ENCODE peak calls at places on chromosomes 6 and 20, in nine cellular contexts. I is MM.1S; A is fibroblast of lung; H is uterus; M is heart right ventricle; S is adrenal gland; B is CD8-positive, alpha-beta T cell; N is Caco-2; V is heart left ventricle. G is an unnamed sample.

GRCh38 chr6:127768223-127768622 is 132.6 kb downstream of the THEMIS start:
- DNase-seq in S (no peak), B (no peak), V (no peak), M (no peak), N (no peak), A (no peak), I (no peak), H (no peak), G (no peak)

GRCh38 chr6:138986578-138986977 is 1.5 kb downstream of the REPS1 start:
- DNase-seq in S (no peak), V (no peak), N (no peak), B (no peak), A (peak; percentile 52), I (no peak), M (no peak), H (no peak), G (peak; percentile 47)

GRCh38 chr6:89385156-89385667 is 26.9 kb downstream of the RRAGD start:
- DNase-seq in S (no peak), I (no peak), V (no peak), H (peak; percentile 43), M (no peak), A (peak; percentile 72), N (no peak), B (no peak), G (peak; percentile 93)

GRCh38 chr20:33419140-33419974 is 18.0 kb upstream of the CDK5RAP1 start:
- DNase-seq in N (no peak), B (no peak), I (no peak), H (peak; percentile 27), S (peak; percentile 88), V (peak; percentile 87), M (peak; percentile 80), A (peak; percentile 75), G (no peak)

GRCh38 chr6:7142228-7142801 is 34.6 kb downstream of the RREB1 start:
- DNase-seq in B (no peak), N (no peak), S (no peak), A (no peak), M (no peak), V (no peak), I (no peak), H (no peak), G (no peak)

GRCh38 chr20:63741676-63742380 is 2.3 kb downstream of the SLC2A4RG start:
- DNase-seq in S (peak; percentile 40), M (no peak), N (no peak), B (no peak), H (no peak), V (no peak), I (no peak), A (no peak), G (no peak)

GRCh38 chr6:108114861-108115597 is 40.5 kb upstream of the OSTM1 start:
- DNase-seq in H (no peak), A (peak; percentile 82), N (no peak), B (peak; percentile 27), V (peak; percentile 69), M (peak; percentile 68), S (peak; percentile 70), I (no peak), G (no peak)

GRCh38 chr6:107466062-107466461 is 6.7 kb upstream of the PDSS2 start:
- DNase-seq in I (no peak), H (no peak), V (no peak), B (no peak), M (no peak), A (no peak), N (no peak), S (no peak), G (no peak)

GRCh38 chr20:10239954-10240353 is 21.3 kb downstream of the SNAP25 start:
- DNase-seq in S (no peak), N (no peak), V (no peak), M (no peak), A (no peak), B (no peak), H (no peak), I (no peak), G (peak; percentile 41)

GRCh38 chr6:16901777-16902176 is 140.5 kb upstream of the ATXN1 start:
- DNase-seq in V (peak; percentile 22), H (peak; percentile 21), I (no peak), S (peak; percentile 74), M (peak; percentile 42), B (no peak), N (no peak), A (peak; percentile 68), G (no peak)

GRCh38 chr20:8218861-8219260 is 86.8 kb downstream of the PLCB1 start:
- DNase-seq in V (no peak), M (no peak), H (no peak), N (no peak), B (no peak), I (no peak), S (no peak), A (peak; percentile 94), G (no peak)

GRCh38 chr20:16263582-16263981 is 309.7 kb downstream of the KIF16B start:
- DNase-seq in H (no peak), S (no peak), V (no peak), N (no peak), M (no peak), A (no peak), B (no peak), I (no peak), G (no peak)

GRCh38 chr6:22470454-22471368 is 98.7 kb upstream of the HDGFL1 start:
- DNase-seq in B (no peak), M (no peak), V (peak; percentile 64), S (peak; percentile 35), I (no peak), A (peak; percentile 72), H (peak; percentile 34), N (no peak), G (peak; percentile 13)

GRCh38 chr20:30811896-30812671 is 445.4 kb upstream of the DEFB115 start:
- DNase-seq in M (peak; percentile 24), N (no peak), H (no peak), B (no peak), I (no peak), S (no peak), A (peak; percentile 53), V (peak; percentile 39), G (no peak)

GRCh38 chr6:55293116-55293515 is 34.2 kb upstream of the GFRAL start:
- DNase-seq in S (no peak), H (no peak), B (no peak), M (no peak), I (peak; percentile 16), V (no peak), N (no peak), A (no peak), G (peak; percentile 9)

GRCh38 chr20:1427457-1428054 is 34.7 kb upstream of the FKBP1A start:
- DNase-seq in B (no peak), N (no peak), S (no peak), I (no peak), H (no peak), A (no peak), M (no peak), V (no peak), G (no peak)

GRCh38 chr6:42436825-42437224 is 14.9 kb downstream of the TRERF1 start:
- DNase-seq in V (no peak), M (no peak), N (no peak), H (no peak), B (no peak), S (no peak), I (no peak), A (peak; percentile 53), G (peak; percentile 12)

GRCh38 chr20:64149141-64149540 is 15.1 kb upstream of the MYT1 start:
- DNase-seq in V (no peak), M (no peak), B (no peak), H (no peak), S (no peak), A (no peak), N (no peak), I (no peak), G (no peak)

DNA sequence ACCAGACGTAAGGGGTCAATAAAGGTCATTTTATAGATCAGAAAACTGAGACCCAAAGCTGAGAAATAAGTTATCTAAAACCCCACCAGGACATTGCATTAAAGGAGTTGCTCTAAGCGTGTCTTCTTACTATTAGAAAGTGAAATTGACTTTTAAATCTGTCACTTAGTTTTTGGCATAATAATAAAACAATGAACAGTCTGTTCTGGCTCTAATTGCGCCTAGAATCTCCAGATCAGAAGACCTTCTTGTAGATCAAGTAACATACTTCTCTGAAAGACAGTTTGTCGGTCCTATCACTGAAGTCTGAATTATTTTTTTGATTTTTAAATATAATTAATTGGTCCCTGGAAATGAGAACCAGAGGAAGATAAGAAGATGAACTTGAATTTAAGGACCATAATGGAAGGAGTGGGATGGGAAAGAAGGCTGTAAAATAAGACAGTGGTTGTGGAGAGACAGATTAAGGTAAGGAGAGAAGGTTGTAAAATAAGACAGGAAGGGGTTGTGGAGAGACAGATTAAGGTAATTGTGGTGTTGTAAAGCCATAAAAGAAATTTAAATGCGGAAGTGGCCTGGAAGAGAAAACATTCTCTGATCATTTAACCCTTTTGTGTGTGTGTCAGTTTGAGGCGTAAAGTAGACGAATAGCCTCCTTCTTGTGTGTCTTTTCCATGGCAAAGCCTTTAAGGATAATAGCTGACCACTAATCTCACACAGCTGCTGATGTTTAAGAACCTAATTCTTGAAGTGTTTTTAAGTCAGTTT is 20.0 kb downstream of the TOP1 start:
- DNase-seq in S (no peak), H (no peak), A (no peak), N (no peak), I (no peak), B (no peak), M (no peak), V (no peak), G (no peak)
- H3K4me1 ChIP-seq in S (peaks cover 91% of the 10 kb centered on the region), H (peaks cover 20% of the 10 kb centered on the region), A (peaks cover 24% of the 10 kb centered on the region), N (peaks cover 61% of the 10 kb centered on the region), I (peaks cover 58% of the 10 kb centered on the region), B (peaks cover 70% of the 10 kb centered on the region), M (peaks cover 22% of the 10 kb centered on the region), V (peaks cover 88% of the 10 kb centered on the region), G (peaks cover 53% of the 10 kb centered on the region)

GRCh38 chr6:30100585-30101422 is 12.1 kb downstream of the TRIM31 start:
- DNase-seq in V (peak; percentile 50), I (no peak), B (no peak), H (no peak), M (peak; percentile 40), S (peak; percentile 53), A (no peak), N (peak; percentile 74), G (peak; percentile 49)
- H3K27me3 ChIP-seq in V (peaks cover 35% of the 10 kb centered on the region), I (peaks cover 47% of the 10 kb centered on the region), B (no peaks in the 10 kb centered on the region), H (no peaks in the 10 kb centered on the region), M (peaks cover 80% of the 10 kb centered on the region), S (no peaks in the 10 kb centered on the region), A (peaks cover 39% of the 10 kb centered on the region), N (no peaks in the 10 kb centered on the region), G (no peaks in the 10 kb centered on the region)

GRCh38 chr6:110949679-110950285 is 8.7 kb upstream of the GTF3C6 start:
- DNase-seq in V (no peak), H (no peak), N (no peak), M (no peak), I (peak; percentile 23), A (peak; percentile 19), B (no peak), S (no peak), G (no peak)
- TF ChIP-seq CTCF in V (peak; percentile 53), H (peak; percentile 31), N (peak; percentile 37), M (peak; percentile 56), I (peak; percentile 45), A (peak; percentile 37), B (peak; percentile 58), S (peak; percentile 72), G (peak; percentile 70)

DNA sequence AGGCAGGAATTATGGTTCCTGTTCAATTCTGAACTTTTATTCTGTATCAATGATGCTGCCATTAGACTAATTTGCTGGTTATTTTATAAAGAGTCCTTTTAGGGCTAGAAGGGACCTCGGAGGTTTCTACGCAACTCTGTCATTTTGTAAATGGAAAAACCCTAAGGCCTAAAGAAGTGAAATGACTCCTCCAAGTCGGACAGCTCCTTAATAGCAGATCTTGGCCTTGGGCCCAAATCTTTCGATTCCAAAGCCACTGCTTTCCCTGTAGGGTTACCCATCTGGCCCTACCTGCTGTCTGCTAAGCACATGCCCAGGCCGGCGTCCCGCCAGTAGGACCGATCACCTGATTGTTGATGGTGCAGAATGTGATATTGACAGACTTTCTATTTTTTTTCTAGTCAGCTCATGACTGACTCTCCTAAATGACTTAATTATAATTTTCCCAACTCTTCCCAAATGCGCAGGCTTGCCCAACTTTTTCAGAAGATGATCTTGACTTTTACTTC is 40.2 kb downstream of the PLEKHG1 start:
- DNase-seq in B (no peak), V (no peak), M (no peak), H (no peak), A (no peak), I (no peak), N (no peak), S (no peak), G (no peak)
- H3K4me1 ChIP-seq in B (no peaks in the 10 kb centered on the region), V (peaks cover 35% of the 10 kb centered on the region), M (peaks cover 9% of the 10 kb centered on the region), H (no peaks in the 10 kb centered on the region), A (no peaks in the 10 kb centered on the region), I (no peaks in the 10 kb centered on the region), N (peaks cover 60% of the 10 kb centered on the region), S (peaks cover 6% of the 10 kb centered on the region), G (no peaks in the 10 kb centered on the region)